ENCODE peak calls at places on chromosomes 4 and X, in four cellular contexts. E, D, K and R are unnamed samples.
A peak's percentile ranks its signal among the peaks of the same experiment; 100 is the strongest.

GRCh38 chr4:73662709-73663546 is 42.7 kb upstream of the RASSF6 start:
- DNase-seq in E (peak; percentile 32), D (peak; percentile 21), K (no peak), R (peak; percentile 92)

GRCh38 chr4:4572821-4573220 is 31.0 kb upstream of the STX18 start:
- DNase-seq in K (no peak), D (no peak), E (no peak), R (peak; percentile 65)

GRCh38 chr4:96164814-96165351 is 325.0 kb downstream of the PDHA2 start:
- DNase-seq in E (peak; percentile 8), D (no peak), K (no peak), R (peak; percentile 96)

GRCh38 chrX:124223524-124223923 is 108.9 kb upstream of the TEX13D start:
- DNase-seq in K (no peak), D (no peak), E (peak; percentile 42), R (no peak)

GRCh38 chr4:182246401-182247205 is 3.4 kb downstream of the TENM3 start:
- DNase-seq in D (no peak), K (no peak), E (peak; percentile 78), R (no peak)

GRCh38 chrX:101108293-101108692 is 10.3 kb downstream of the CENPI start:
- DNase-seq in D (no peak), E (no peak), K (no peak), R (peak; percentile 54)

GRCh38 chr4:21806991-21807390 is 141.6 kb downstream of the KCNIP4 start:
- DNase-seq in K (no peak), D (no peak), E (no peak), R (peak; percentile 47)

GRCh38 chr4:87035881-87036509 is 101.2 kb downstream of the AFF1 start:
- DNase-seq in D (no peak), K (no peak), E (no peak), R (no peak)

GRCh38 chr4:100288167-100288566 is 97.9 kb upstream of the DDIT4L start:
- DNase-seq in E (peak; percentile 22), K (no peak), D (no peak), R (peak; percentile 17)